ENCODE peak calls at places on chromosomes 2 and 18, in seven cellular contexts. P, S, B, F, X, L and J are unnamed samples.

GRCh38 chr2:27735263-27735904 is 36.1 kb upstream of the MRPL33 start:
- DNase-seq in L (peak), F (peak), B (peak), S (peak), P (peak), X (no peak), J (no peak)

GRCh38 chr18:12652861-12653401 is 5.0 kb downstream of the SPIRE1 start:
- DNase-seq in L (peak), P (no peak), B (peak), S (peak), F (no peak), X (no peak), J (no peak)

GRCh38 chr2:190277234-190278112 is 42.2 kb downstream of the HIBCH start:
- DNase-seq in B (no peak), F (peak), P (no peak), L (no peak), S (peak), X (peak), J (no peak)

GRCh38 chr2:168559187-168559586 is 103.1 kb downstream of the CERS6 start:
- DNase-seq in B (peak), X (peak), S (no peak), F (no peak), L (no peak), P (no peak), J (no peak)

GRCh38 chr18:2979027-2979570 is 33.8 kb downstream of the LPIN2 start:
- DNase-seq in P (no peak), B (no peak), F (no peak), X (no peak), L (no peak), S (peak), J (no peak)

GRCh38 chr2:219675206-219675605 is 47.8 kb downstream of the SLC4A3 start:
- DNase-seq in X (no peak), F (no peak), L (no peak), P (no peak), S (no peak), B (no peak), J (no peak)

GRCh38 chr2:9247177-9247576 is 40.6 kb downstream of the ASAP2 start:
- DNase-seq in L (no peak), S (no peak), B (no peak), X (no peak), P (no peak), F (no peak), J (no peak)

GRCh38 chr18:55763805-55764204 is 175.8 kb upstream of the TCF4 start:
- DNase-seq in F (no peak), B (no peak), P (no peak), X (no peak), S (peak), L (no peak), J (no peak)

GRCh38 chr2:236499691-236500573 is 69.7 kb upstream of the ACKR3 start:
- DNase-seq in B (no peak), F (no peak), L (no peak), P (no peak), S (no peak), X (no peak), J (no peak)

GRCh38 chr2:15042824-15043223 is 410.3 kb downstream of the LRATD1 start:
- DNase-seq in P (no peak), S (no peak), F (no peak), L (no peak), X (no peak), B (no peak), J (no peak)

DNA sequence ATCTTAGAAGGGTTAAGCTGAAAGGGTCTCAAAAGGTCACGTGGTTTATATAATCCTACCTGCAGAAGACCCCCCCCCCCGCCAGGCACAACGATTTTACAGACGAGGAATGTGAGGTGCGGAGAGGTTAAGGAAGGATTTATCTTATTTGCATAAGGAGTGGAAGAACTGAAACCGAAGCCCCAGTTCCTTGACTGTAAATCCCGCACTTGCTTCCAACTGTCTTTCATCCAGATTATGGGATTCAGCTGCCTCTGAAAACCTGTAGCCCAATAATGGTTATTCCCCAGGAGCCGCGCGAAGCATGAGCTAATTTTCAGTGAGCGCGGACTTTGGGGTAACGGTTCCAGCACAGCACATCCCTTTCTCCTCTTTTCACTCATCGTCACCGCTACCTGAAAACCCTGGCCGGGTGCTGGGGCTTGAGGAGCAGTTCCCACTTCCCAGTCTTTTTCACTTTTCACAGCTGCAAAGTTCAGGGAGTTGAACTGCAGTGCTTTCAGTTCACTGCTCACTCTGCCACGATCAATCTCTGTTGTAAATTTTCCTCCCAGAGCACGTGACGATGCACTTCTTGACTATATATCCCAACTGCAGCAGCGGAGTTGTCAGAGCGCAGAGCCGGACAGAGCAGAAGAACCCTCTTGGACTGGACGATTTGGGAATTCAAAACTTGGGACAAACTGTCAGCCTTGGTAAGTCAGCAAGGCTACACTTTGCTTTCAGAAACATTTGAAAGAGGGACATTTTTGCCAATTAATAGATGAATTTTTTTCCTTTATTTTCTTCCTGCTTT is at the start of gene KCNE4:
- DNase-seq in L (no peak), P (no peak), S (no peak), F (no peak), X (no peak), B (no peak), J (no peak)
- TF ChIP-seq POLR2A in L (no peak), P (no peak), S (no peak), F (no peak), X (no peak), B (peak), J (no peak)

GRCh38 chr2:11829947-11830707 is 83.7 kb downstream of the LPIN1 start:
- DNase-seq in X (peak), F (peak), B (peak), L (peak), S (peak), P (peak), J (peak)

GRCh38 chr2:11828933-11829323 is 82.5 kb downstream of the LPIN1 start:
- DNase-seq in F (no peak), X (no peak), S (no peak), B (no peak), L (no peak), P (no peak), J (no peak)

GRCh38 chr2:11827547-11827946 is 81.1 kb downstream of the LPIN1 start:
- DNase-seq in F (no peak), S (no peak), B (no peak), X (no peak), L (no peak), P (no peak), J (no peak)

GRCh38 chr2:11830708-11831301 is 84.4 kb downstream of the LPIN1 start:
- DNase-seq in L (no peak), F (no peak), B (no peak), X (no peak), S (no peak), P (no peak), J (no peak)

GRCh38 chr2:11829324-11829946 is 83.0 kb downstream of the LPIN1 start:
- DNase-seq in L (peak), S (peak), X (peak), B (no peak), F (peak), P (peak), J (peak)
- TF ChIP-seq POLR2A in L (no peak), S (no peak), X (no peak), B (no peak), F (no peak), P (peak), J (no peak)

DNA sequence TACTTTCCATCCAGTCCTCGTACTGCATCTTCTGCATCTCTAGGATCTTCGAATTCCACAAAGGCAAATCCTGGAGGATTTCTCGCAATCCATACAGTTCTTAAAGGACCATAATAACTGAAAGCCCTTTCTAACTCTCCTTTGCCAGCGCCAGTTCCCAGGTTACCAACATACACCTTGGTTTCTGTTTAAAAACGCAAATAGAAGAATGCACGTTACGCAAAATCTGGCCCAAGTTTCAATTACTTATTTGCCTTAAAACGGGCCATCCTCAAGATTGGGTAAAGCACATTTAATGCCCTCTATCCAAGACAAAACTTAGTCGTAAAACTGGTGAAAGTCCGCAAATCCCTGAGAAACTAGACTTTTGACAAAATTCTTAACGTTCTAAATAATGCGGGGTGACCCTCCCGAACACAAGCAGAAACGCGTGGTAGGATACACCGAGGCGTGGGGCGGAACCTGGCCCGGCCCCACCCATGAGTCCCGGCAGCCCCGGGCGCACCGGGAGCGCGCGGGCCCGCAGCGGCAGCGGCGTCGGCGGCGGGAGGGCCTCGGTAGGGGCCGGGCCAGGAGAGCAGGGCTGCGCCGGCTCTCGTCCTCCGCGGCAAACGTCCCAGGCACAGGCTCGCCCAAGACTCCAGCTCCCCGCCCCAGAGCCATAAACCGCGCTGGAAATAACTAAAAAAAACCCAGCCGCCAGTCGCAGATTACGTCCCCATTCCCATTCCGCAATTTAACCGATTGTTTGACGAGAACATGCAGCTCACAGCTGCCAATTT is 959 bp downstream of the SRSF7 start:
- DNase-seq in F (peak), L (peak), S (peak), P (no peak), X (no peak), B (peak), J (peak)
- TF ChIP-seq POLR2A in F (no peak), L (peak), S (peak), P (no peak), X (no peak), B (peak), J (no peak)

DNA sequence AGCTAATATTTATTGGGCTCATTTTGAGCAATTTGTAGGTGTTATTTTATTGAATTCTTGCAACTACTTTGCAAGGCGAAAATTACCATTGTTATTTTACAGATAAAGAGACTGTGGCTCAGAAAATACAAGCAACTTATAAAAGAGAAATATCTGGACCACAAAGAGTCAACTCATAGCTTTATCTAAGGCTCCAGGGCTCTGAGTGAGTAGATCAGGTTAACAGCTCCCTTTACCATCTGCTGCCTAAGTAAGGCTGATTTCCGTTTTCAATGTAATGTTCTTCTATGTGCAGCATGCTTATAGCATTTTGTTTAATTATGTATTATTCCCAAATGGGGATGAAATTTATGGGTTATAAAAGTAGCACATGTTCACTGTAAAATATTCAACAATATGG is 299.0 kb upstream of the TNP1 start:
- DNase-seq in B (no peak), L (no peak), S (no peak), F (no peak), X (no peak), P (no peak), J (no peak)
- TF ChIP-seq POLR2A in B (no peak), L (no peak), S (no peak), F (no peak), X (no peak), P (no peak), J (no peak)

DNA sequence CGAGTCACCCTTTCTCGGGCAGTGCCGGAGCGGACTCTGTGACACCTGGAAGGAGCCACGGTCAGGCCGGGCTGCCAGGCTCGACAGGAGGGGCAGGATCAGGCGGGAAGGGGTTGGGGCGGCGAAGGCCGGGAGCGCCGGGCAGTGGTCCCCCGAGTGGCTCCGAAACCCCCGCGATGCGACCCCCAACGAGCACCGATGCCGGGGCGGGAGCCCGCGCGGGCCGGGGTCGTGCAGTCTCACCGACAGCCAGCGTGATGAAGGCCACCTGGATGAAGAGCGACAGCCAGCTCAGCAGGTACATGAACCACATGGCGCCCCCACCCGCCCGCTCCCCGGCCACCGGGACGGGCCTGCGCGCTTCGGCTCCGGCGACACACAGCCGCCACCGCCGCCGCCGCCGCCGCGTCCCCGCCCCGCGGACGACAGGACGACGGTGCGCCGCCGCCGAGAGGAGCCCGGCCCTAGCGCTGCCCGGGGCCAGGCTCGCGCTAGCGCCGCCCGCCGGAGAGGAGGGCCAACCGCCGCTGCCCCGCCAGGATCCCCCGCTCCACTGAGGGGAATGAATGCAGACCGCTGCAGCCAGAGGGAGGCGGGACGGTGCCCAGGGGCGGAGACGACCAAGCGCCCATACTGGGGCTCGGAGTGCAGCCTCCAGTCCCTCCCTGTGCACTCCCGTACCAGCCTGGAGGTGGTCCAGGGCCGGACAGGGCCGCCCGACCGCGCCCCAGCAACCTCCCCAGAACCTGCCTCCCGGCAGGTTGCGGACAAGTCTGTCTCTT is at the start of gene TEX261:
- DNase-seq in S (peak), P (no peak), X (peak), F (peak), B (peak), L (peak), J (peak)
- TF ChIP-seq POLR2A in S (peak), P (no peak), X (peak), F (peak), B (peak), L (peak), J (peak)

GRCh38 chr2:237588044-237588696 is 2.4 kb downstream of the RAB17 start:
- DNase-seq in X (no peak), S (no peak), F (no peak), B (no peak), P (no peak), L (no peak), J (no peak)
- TF ChIP-seq POLR2A in X (no peak), S (no peak), F (no peak), B (no peak), P (no peak), L (no peak), J (no peak)

DNA sequence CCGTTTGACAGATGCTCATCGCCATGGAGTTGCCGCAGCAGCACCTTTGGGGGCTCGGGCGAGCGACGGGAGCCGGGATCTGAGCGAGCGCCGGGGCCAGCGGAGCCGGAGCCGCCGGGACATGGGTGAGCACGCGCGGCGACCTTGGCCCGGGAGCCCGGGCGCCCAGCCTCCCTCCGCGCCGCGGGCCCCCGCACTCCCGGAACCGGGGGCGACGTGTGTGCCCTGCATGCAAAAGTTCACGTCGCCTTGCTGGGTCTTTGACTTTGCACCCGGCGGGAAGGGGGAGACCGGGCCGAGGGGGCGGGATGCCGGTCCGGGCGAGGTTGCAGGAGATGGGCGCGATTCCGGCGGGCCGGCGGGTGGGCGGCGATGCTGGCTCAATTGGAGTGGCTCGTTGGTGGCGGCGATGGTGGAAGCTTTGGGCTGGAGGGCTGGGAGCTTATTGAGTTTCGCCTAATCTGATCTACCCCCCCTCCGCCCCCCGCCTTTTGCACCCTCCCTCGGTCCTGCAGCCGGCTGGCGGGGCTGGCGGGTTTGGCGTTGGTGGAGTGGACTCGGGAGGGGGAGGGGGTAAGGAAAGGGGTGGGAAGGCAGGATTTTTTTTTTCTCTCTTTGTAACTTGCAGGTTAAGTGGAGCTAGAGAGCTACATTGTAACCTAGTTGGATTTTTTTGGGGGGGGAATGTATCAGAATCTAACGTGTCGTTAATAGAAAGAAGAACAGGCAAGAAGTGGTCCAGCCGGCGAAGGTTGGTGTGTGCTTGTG is at the start of gene SETBP1:
- DNase-seq in X (no peak), S (peak), L (no peak), B (peak), P (no peak), F (peak), J (peak)
- TF ChIP-seq POLR2A in X (no peak), S (no peak), L (no peak), B (peak), P (peak), F (no peak), J (peak)